ENCODE peak calls at places on chromosome 22, in six cellular contexts. One of them, this sample, is unnamed.

GRCh38 chr22:45526263-45526662 is 23.6 kb downstream of the FBLN1 start:
- DNase-seq in smooth muscle cell of the brain vasculature: no peak
- DNase-seq in HFFc6: no peak
- DNase-seq in upper lobe of right lung: no peak
- DNase-seq in ovary: no peak
- DNase-seq in central memory CD4-positive, alpha-beta T cell: no peak
- DNase-seq in this sample: no peak

GRCh38 chr22:33772793-33773192 is 147.5 kb downstream of the LARGE1 start:
- DNase-seq in smooth muscle cell of the brain vasculature: no peak
- DNase-seq in central memory CD4-positive, alpha-beta T cell: no peak
- DNase-seq in HFFc6: no peak
- DNase-seq in upper lobe of right lung: no peak
- DNase-seq in ovary: no peak
- DNase-seq in this sample: no peak

GRCh38 chr22:29635734-29636357 is 32.4 kb downstream of the NF2 start:
- DNase-seq in ovary: no peak
- DNase-seq in central memory CD4-positive, alpha-beta T cell: no peak
- DNase-seq in smooth muscle cell of the brain vasculature: no peak
- DNase-seq in upper lobe of right lung: no peak
- DNase-seq in HFFc6: peak
- DNase-seq in this sample: peak

GRCh38 chr22:47602732-47603131 is 840.3 kb downstream of the TBC1D22A start:
- DNase-seq in HFFc6: no peak
- DNase-seq in upper lobe of right lung: no peak
- DNase-seq in smooth muscle cell of the brain vasculature: no peak
- DNase-seq in ovary: no peak
- DNase-seq in central memory CD4-positive, alpha-beta T cell: no peak
- DNase-seq in this sample: no peak

GRCh38 chr22:36770116-36770945 is 5.6 kb downstream of the IFT27 start:
- DNase-seq in ovary: no peak
- DNase-seq in central memory CD4-positive, alpha-beta T cell: no peak
- DNase-seq in HFFc6: no peak
- DNase-seq in smooth muscle cell of the brain vasculature: no peak
- DNase-seq in upper lobe of right lung: peak
- DNase-seq in this sample: no peak

GRCh38 chr22:49769691-49770315 is 57.9 kb downstream of the BRD1 start:
- DNase-seq in ovary: no peak
- DNase-seq in smooth muscle cell of the brain vasculature: no peak
- DNase-seq in central memory CD4-positive, alpha-beta T cell: no peak
- DNase-seq in upper lobe of right lung: peak
- DNase-seq in HFFc6: no peak
- DNase-seq in this sample: no peak

GRCh38 chr22:29387921-29388758 is at the start of gene AP1B1:
- DNase-seq in ovary: peak
- DNase-seq in HFFc6: peak
- DNase-seq in central memory CD4-positive, alpha-beta T cell: peak
- DNase-seq in smooth muscle cell of the brain vasculature: peak
- DNase-seq in upper lobe of right lung: peak
- DNase-seq in this sample: peak

GRCh38 chr22:36409911-36410756 is 22.4 kb upstream of the MYH9 start:
- DNase-seq in ovary: peak
- DNase-seq in central memory CD4-positive, alpha-beta T cell: peak
- DNase-seq in smooth muscle cell of the brain vasculature: no peak
- DNase-seq in upper lobe of right lung: peak
- DNase-seq in HFFc6: no peak
- DNase-seq in this sample: no peak

GRCh38 chr22:22037229-22037628 is 54.6 kb upstream of the TOP3B start:
- DNase-seq in ovary: no peak
- DNase-seq in smooth muscle cell of the brain vasculature: no peak
- DNase-seq in central memory CD4-positive, alpha-beta T cell: no peak
- DNase-seq in HFFc6: no peak
- DNase-seq in upper lobe of right lung: no peak
- DNase-seq in this sample: no peak

GRCh38 chr22:17924735-17925727 is 99.3 kb downstream of the MICAL3 start:
- DNase-seq in HFFc6: no peak
- DNase-seq in central memory CD4-positive, alpha-beta T cell: no peak
- DNase-seq in smooth muscle cell of the brain vasculature: no peak
- DNase-seq in ovary: peak
- DNase-seq in upper lobe of right lung: no peak
- DNase-seq in this sample: peak

GRCh38 chr22:35734517-35734827 is 16.8 kb downstream of the APOL5 start:
- DNase-seq in upper lobe of right lung: no peak
- DNase-seq in ovary: no peak
- DNase-seq in smooth muscle cell of the brain vasculature: no peak
- DNase-seq in central memory CD4-positive, alpha-beta T cell: no peak
- DNase-seq in HFFc6: no peak
- DNase-seq in this sample: no peak

GRCh38 chr22:44403930-44404329 is 91.2 kb upstream of the SHISAL1 start:
- DNase-seq in central memory CD4-positive, alpha-beta T cell: no peak
- DNase-seq in upper lobe of right lung: peak
- DNase-seq in ovary: no peak
- DNase-seq in smooth muscle cell of the brain vasculature: no peak
- DNase-seq in HFFc6: no peak
- DNase-seq in this sample: no peak